ENCODE peak calls at places on chromosomes 7 and 10, in nine cellular contexts. R is tibial artery, I is right atrium auricular region, X is pancreas, J is H7, F is coronary artery, Z is left ventricle myocardium inferior, M is GM12865, A is neuronal stem cell. B is an unnamed sample.

GRCh38 chr7:104795616-104796398 is 218.2 kb upstream of the KMT2E start:
- DNase-seq in R (no peak), I (no peak), X (no peak), J (no peak), F (no peak), Z (no peak), M (no peak), A (no peak), B (no peak)

GRCh38 chr10:100670828-100671479 is 74.4 kb upstream of the PAX2 start:
- DNase-seq in R (no peak), I (no peak), X (peak), J (peak), F (no peak), Z (no peak), M (peak), A (no peak), B (no peak)

GRCh38 chr7:51121945-51122425 is 194.6 kb downstream of the COBL start:
- DNase-seq in R (no peak), I (peak), X (peak), J (no peak), F (no peak), Z (peak), M (no peak), A (peak), B (no peak)

GRCh38 chr7:17105701-17106100 is 192.8 kb upstream of the AHR start:
- DNase-seq in R (no peak), I (no peak), X (no peak), J (no peak), F (no peak), Z (no peak), M (no peak), A (no peak), B (no peak)

GRCh38 chr7:83629117-83629880 is 19.6 kb downstream of the SEMA3E start:
- DNase-seq in R (no peak), I (no peak), X (no peak), J (no peak), F (no peak), Z (no peak), M (no peak), A (no peak), B (no peak)

GRCh38 chr7:90176195-90176594 is 21.9 kb downstream of the STEAP1 start:
- DNase-seq in R (no peak), I (no peak), X (no peak), J (no peak), F (no peak), Z (no peak), M (no peak), A (no peak), B (no peak)

GRCh38 chr7:45921699-45922519 is 837 bp upstream of the IGFBP3 start:
- DNase-seq in R (peak), I (peak), X (no peak), J (peak), F (no peak), Z (peak), M (peak), A (peak), B (peak)

GRCh38 chr7:7816084-7816483 is 97.7 kb upstream of the RPA3 start:
- DNase-seq in R (no peak), I (no peak), X (no peak), J (no peak), F (no peak), Z (no peak), M (peak), A (no peak), B (no peak)

GRCh38 chr10:83012866-83013265 is 1126.4 kb upstream of the GHITM start:
- DNase-seq in R (no peak), I (no peak), X (no peak), J (no peak), F (no peak), Z (no peak), M (no peak), A (no peak), B (no peak)

GRCh38 chr7:87416682-87417587 is 58.5 kb downstream of the ABCB4 start:
- DNase-seq in R (no peak), I (peak), X (peak), J (peak), F (no peak), Z (no peak), M (peak), A (peak), B (peak)

GRCh38 chr10:34145751-34146150 is 669.3 kb downstream of the PARD3 start:
- DNase-seq in R (no peak), I (no peak), X (no peak), J (no peak), F (no peak), Z (no peak), M (no peak), A (no peak), B (no peak)

GRCh38 chr7:66669088-66669487 is 40.4 kb downstream of the KCTD7 start:
- DNase-seq in R (no peak), I (peak), X (no peak), J (peak), F (no peak), Z (peak), M (no peak), A (no peak), B (no peak)

GRCh38 chr7:151115121-151115835 is 29.0 kb downstream of the AGAP3 start:
- DNase-seq in R (no peak), I (no peak), X (no peak), J (peak), F (no peak), Z (no peak), M (peak), A (no peak), B (no peak)

GRCh38 chr7:19066109-19066508 is 51.3 kb downstream of the TWIST1 start:
- DNase-seq in R (no peak), I (no peak), X (no peak), J (no peak), F (no peak), Z (no peak), M (no peak), A (no peak), B (no peak)

GRCh38 chr10:68562666-68563522 is 2.8 kb downstream of the TET1 start:
- DNase-seq in R (no peak), I (no peak), X (no peak), J (peak), F (no peak), Z (no peak), M (peak), A (no peak), B (no peak)

GRCh38 chr10:79058899-79059771 is 9.6 kb upstream of the ZMIZ1 start:
- DNase-seq in R (peak), I (no peak), X (peak), J (no peak), F (no peak), Z (peak), M (no peak), A (no peak), B (peak)

GRCh38 chr10:13803566-13804554 is 217.1 kb downstream of the PRPF18 start:
- DNase-seq in R (no peak), I (no peak), X (no peak), J (no peak), F (no peak), Z (no peak), M (no peak), A (no peak), B (no peak)

GRCh38 chr7:115359119-115359518 is 437.2 kb downstream of the MDFIC start:
- DNase-seq in R (no peak), I (no peak), X (no peak), J (no peak), F (no peak), Z (no peak), M (peak), A (no peak), B (no peak)

GRCh38 chr7:86926732-86927131 is 132.7 kb downstream of the ELAPOR2 start:
- DNase-seq in R (no peak), I (no peak), X (no peak), J (peak), F (no peak), Z (no peak), M (peak), A (peak), B (no peak)

GRCh38 chr7:32218741-32219283 is 148.6 kb upstream of the PDE1C start:
- DNase-seq in R (no peak), I (no peak), X (no peak), J (no peak), F (peak), Z (no peak), M (no peak), A (no peak), B (no peak)

GRCh38 chr10:77836299-77836820 is 90.2 kb downstream of the DLG5 start:
- DNase-seq in R (no peak), I (peak), X (no peak), J (no peak), F (no peak), Z (peak), M (peak), A (no peak), B (no peak)

GRCh38 chr7:156842317-156842716 is 50.7 kb downstream of the LMBR1 start:
- DNase-seq in R (no peak), I (no peak), X (no peak), J (no peak), F (no peak), Z (no peak), M (no peak), A (no peak), B (no peak)

DNA sequence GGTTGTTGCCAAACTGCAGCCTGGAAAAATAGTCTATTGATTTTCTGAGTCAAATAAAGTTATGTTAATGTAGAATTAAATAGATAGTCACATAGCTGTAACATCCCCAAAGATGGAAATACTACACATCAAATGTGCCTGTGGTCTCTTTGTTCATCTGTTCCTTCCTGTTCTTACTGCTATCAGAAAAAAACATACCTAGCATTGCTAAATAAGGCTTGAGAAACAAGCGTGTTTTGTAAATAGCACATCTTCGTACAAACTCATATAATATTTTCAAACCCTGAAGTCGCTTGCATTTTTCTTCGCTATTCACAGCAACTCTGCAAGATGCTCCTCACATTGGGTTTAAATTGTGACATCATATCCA is 116.1 kb downstream of the KLF6 start:
- DNase-seq in R (no peak), I (no peak), X (no peak), J (no peak), F (no peak), Z (no peak), M (no peak), A (no peak), B (no peak)
- H3K4me3 ChIP-seq in R (no peak), I (no peak), X (no peak), J (no peak), F (no peak), Z (no peak), M (no peak), A (no peak), B (no peak)

GRCh38 chr10:74977913-74978847 is 133.3 kb upstream of the SAMD8 start:
- DNase-seq in R (no peak), I (no peak), X (no peak), J (no peak), F (no peak), Z (no peak), M (peak), A (no peak), B (no peak)
- H3K4me3 ChIP-seq in R (no peak), I (no peak), X (no peak), J (no peak), F (no peak), Z (no peak), M (peak), A (no peak), B (no peak)

DNA sequence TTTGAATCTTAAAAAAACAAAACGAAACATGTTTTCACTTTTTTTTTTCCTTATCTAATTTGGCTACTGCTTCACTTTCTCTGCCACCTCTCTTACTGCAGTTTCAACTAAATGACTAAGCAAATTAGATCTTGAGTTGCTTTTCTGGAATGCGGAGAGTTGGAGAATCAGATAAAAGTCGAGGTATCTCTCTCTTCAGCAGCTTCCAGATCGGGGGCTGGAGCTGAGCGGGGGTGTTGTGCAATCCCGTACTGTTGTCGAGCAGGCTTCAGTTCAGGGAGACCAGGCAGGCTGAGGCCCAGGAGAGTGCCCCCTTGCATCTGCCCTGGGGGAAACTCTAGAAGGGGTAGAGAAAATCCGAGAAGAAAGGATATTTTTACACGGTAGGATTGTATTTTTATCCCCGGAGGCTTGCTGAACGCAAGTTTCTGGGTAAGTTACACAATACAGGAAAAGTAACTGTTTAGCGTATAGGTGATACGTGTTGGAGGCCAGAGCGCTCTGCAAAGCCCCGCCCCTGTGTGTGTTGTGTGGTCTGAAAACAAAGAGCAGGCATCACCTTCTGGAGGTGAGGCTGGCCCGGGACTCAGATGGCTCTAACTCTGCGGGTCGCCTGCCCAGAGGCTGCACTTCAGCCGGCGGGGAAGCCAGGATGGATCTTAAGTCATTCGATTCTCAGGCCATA is 116.6 kb downstream of the KLF6 start:
- DNase-seq in R (no peak), I (no peak), X (peak), J (peak), F (no peak), Z (no peak), M (no peak), A (no peak), B (peak)
- H3K4me3 ChIP-seq in R (no peak), I (no peak), X (no peak), J (no peak), F (no peak), Z (no peak), M (no peak), A (no peak), B (no peak)

GRCh38 chr10:20110435-20111119 is 294.3 kb downstream of the PLXDC2 start:
- DNase-seq in R (no peak), I (no peak), X (no peak), J (no peak), F (no peak), Z (no peak), M (no peak), A (no peak), B (no peak)
- H3K4me3 ChIP-seq in R (no peak), I (no peak), X (no peak), J (no peak), F (no peak), Z (peak), M (peak), A (no peak), B (no peak)

DNA sequence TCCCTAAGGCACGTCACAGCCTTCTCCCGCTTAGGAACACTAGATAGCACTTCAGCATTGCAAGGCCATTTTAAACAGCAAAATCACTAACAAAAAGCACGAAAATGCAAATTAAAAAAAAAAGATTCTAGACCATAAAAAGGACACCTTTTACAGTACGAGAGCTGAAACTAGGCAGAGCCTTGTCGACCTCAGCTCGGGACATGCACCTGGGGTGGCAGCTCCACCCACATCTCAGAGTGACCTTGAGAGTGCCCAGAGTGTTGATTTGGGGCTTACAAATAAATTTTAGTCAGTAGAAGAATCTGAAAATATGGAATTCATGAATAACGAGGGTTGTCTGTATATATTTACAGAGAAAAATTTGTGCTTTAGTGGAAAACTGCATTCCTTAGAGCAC is 1.1 kb downstream of the MRPS24 start:
- DNase-seq in R (no peak), I (no peak), X (no peak), J (no peak), F (no peak), Z (no peak), M (peak), A (no peak), B (no peak)
- H3K4me3 ChIP-seq in R (peak), I (peak), X (peak), J (peak), F (peak), Z (peak), M (peak), A (peak), B (no peak)

GRCh38 chr10:1409359-1409750 is 328.0 kb downstream of the ADARB2 start:
- DNase-seq in R (peak), I (no peak), X (no peak), J (no peak), F (peak), Z (no peak), M (no peak), A (no peak), B (no peak)
- H3K4me3 ChIP-seq in R (no peak), I (no peak), X (no peak), J (no peak), F (no peak), Z (no peak), M (no peak), A (no peak), B (no peak)

B was measured in ovary.